ENCODE peak calls at places on chromosomes 4 and X, in four cellular contexts. One of them, this sample, is unnamed.

GRCh38 chr4:67546971-67547370 is 1.7 kb upstream of the CENPC start:
- DNase-seq in AG09319: no peak
- DNase-seq in hippocampal formation: no peak
- DNase-seq in mucosa of descending colon: no peak
- DNase-seq in this sample: no peak

GRCh38 chrX:117969337-117969736 is 147.3 kb downstream of the KLHL13 start:
- DNase-seq in AG09319: no peak
- DNase-seq in hippocampal formation: no peak
- DNase-seq in mucosa of descending colon: peak; percentile 27
- DNase-seq in this sample: no peak

GRCh38 chr4:153750197-153750817 is 9.5 kb downstream of the RNF175 start:
- DNase-seq in hippocampal formation: peak; percentile 58
- DNase-seq in mucosa of descending colon: peak; percentile 45
- DNase-seq in AG09319: peak; percentile 41
- DNase-seq in this sample: no peak

GRCh38 chr4:92299152-92299551 is 4.6 kb upstream of the GRID2 start:
- DNase-seq in mucosa of descending colon: no peak
- DNase-seq in AG09319: no peak
- DNase-seq in hippocampal formation: no peak
- DNase-seq in this sample: no peak

GRCh38 chr4:147362868-147363440 is 117.9 kb upstream of the EDNRA start:
- DNase-seq in hippocampal formation: no peak
- DNase-seq in AG09319: no peak
- DNase-seq in mucosa of descending colon: peak; percentile 65
- DNase-seq in this sample: no peak

GRCh38 chr4:48962636-48963035 is 23.4 kb upstream of the CWH43 start:
- DNase-seq in hippocampal formation: no peak
- DNase-seq in AG09319: no peak
- DNase-seq in mucosa of descending colon: no peak
- DNase-seq in this sample: no peak

GRCh38 chrX:24204331-24204730 is 54.8 kb downstream of the ZFX start:
- DNase-seq in hippocampal formation: no peak
- DNase-seq in mucosa of descending colon: no peak
- DNase-seq in AG09319: no peak
- DNase-seq in this sample: no peak

GRCh38 chr4:78517050-78517652 is 34.4 kb upstream of the ANXA3 start:
- DNase-seq in mucosa of descending colon: peak; percentile 16
- DNase-seq in AG09319: no peak
- DNase-seq in hippocampal formation: no peak
- DNase-seq in this sample: no peak

GRCh38 chrX:7904557-7904956 is 22.7 kb downstream of the PNPLA4 start:
- DNase-seq in AG09319: no peak
- DNase-seq in mucosa of descending colon: no peak
- DNase-seq in hippocampal formation: no peak
- DNase-seq in this sample: no peak

GRCh38 chrX:154800508-154801207 is 4.6 kb downstream of the MPP1 start:
- DNase-seq in AG09319: no peak
- DNase-seq in hippocampal formation: no peak
- DNase-seq in mucosa of descending colon: no peak
- DNase-seq in this sample: no peak

GRCh38 chr4:55036405-55036804 is 89.0 kb downstream of the KDR start:
- DNase-seq in hippocampal formation: no peak
- DNase-seq in mucosa of descending colon: no peak
- DNase-seq in AG09319: no peak
- DNase-seq in this sample: no peak

GRCh38 chrX:115898382-115899001 is 272.1 kb upstream of the AGTR2 start:
- DNase-seq in mucosa of descending colon: peak; percentile 55
- DNase-seq in hippocampal formation: peak; percentile 39
- DNase-seq in AG09319: no peak
- DNase-seq in this sample: peak; percentile 49

GRCh38 chr4:8050555-8051206 is 107.9 kb downstream of the ABLIM2 start:
- DNase-seq in mucosa of descending colon: peak; percentile 65
- DNase-seq in AG09319: no peak
- DNase-seq in hippocampal formation: peak; percentile 68
- DNase-seq in this sample: peak; percentile 57

GRCh38 chrX:14591976-14592375 is 62.6 kb downstream of the GLRA2 start:
- DNase-seq in mucosa of descending colon: no peak
- DNase-seq in hippocampal formation: no peak
- DNase-seq in AG09319: no peak
- DNase-seq in this sample: no peak

GRCh38 chr4:85149656-85150055 is 183.2 kb upstream of the WDFY3 start:
- DNase-seq in mucosa of descending colon: no peak
- DNase-seq in AG09319: no peak
- DNase-seq in hippocampal formation: no peak
- DNase-seq in this sample: no peak

GRCh38 chr4:37573566-37573965 is 112.6 kb downstream of the RELL1 start:
- DNase-seq in mucosa of descending colon: no peak
- DNase-seq in hippocampal formation: no peak
- DNase-seq in AG09319: no peak
- DNase-seq in this sample: no peak

GRCh38 chrX:45756562-45756961 is 555.9 kb upstream of the DIPK2B start:
- DNase-seq in hippocampal formation: no peak
- DNase-seq in mucosa of descending colon: no peak
- DNase-seq in AG09319: no peak
- DNase-seq in this sample: no peak

GRCh38 chr4:143207555-143207954 is 22.8 kb downstream of the USP38 start:
- DNase-seq in mucosa of descending colon: no peak
- DNase-seq in hippocampal formation: no peak
- DNase-seq in AG09319: no peak
- DNase-seq in this sample: no peak

GRCh38 chr4:153151535-153152452 is 52.4 kb upstream of the TRIM2 start:
- DNase-seq in mucosa of descending colon: peak; percentile 93
- DNase-seq in hippocampal formation: peak; percentile 58
- DNase-seq in AG09319: no peak
- DNase-seq in this sample: peak; percentile 31

GRCh38 chr4:22235798-22236197 is 280.1 kb downstream of the ADGRA3 start:
- DNase-seq in hippocampal formation: no peak
- DNase-seq in AG09319: no peak
- DNase-seq in mucosa of descending colon: no peak
- DNase-seq in this sample: no peak

GRCh38 chrX:111652719-111653118 is 28.3 kb upstream of the ALG13 start:
- DNase-seq in hippocampal formation: no peak
- DNase-seq in mucosa of descending colon: no peak
- DNase-seq in AG09319: no peak
- DNase-seq in this sample: no peak

GRCh38 chr4:149746281-149746680 is 69.4 kb downstream of the IQCM start:
- DNase-seq in mucosa of descending colon: no peak
- DNase-seq in AG09319: no peak
- DNase-seq in hippocampal formation: no peak
- DNase-seq in this sample: no peak

GRCh38 chrX:68261060-68261672 is 172.1 kb downstream of the OPHN1 start:
- DNase-seq in mucosa of descending colon: no peak
- DNase-seq in hippocampal formation: peak; percentile 39
- DNase-seq in AG09319: no peak
- DNase-seq in this sample: no peak

GRCh38 chrX:10502961-10503360 is 117.4 kb downstream of the MID1 start:
- DNase-seq in hippocampal formation: no peak
- DNase-seq in mucosa of descending colon: no peak
- DNase-seq in AG09319: no peak
- DNase-seq in this sample: no peak

GRCh38 chr4:84479663-84480062 is 19.4 kb downstream of the NKX6-1 start:
- DNase-seq in hippocampal formation: no peak
- DNase-seq in AG09319: no peak
- DNase-seq in mucosa of descending colon: no peak
- DNase-seq in this sample: no peak

GRCh38 chr4:181939199-181939945 is 303.8 kb upstream of the TENM3 start:
- DNase-seq in mucosa of descending colon: no peak
- DNase-seq in AG09319: no peak
- DNase-seq in hippocampal formation: no peak
- DNase-seq in this sample: peak; percentile 9

GRCh38 chr4:1469043-1469442 is 62.8 kb upstream of the NKX1-1 start:
- DNase-seq in AG09319: no peak
- DNase-seq in hippocampal formation: no peak
- DNase-seq in mucosa of descending colon: no peak
- DNase-seq in this sample: no peak

GRCh38 chrX:147958316-147958715 is 22.8 kb upstream of the FMR1NB start:
- DNase-seq in AG09319: peak; percentile 10
- DNase-seq in mucosa of descending colon: no peak
- DNase-seq in hippocampal formation: no peak
- DNase-seq in this sample: no peak

GRCh38 chr4:98838977-98839618 is 89.8 kb downstream of the EIF4E start:
- DNase-seq in mucosa of descending colon: no peak
- DNase-seq in hippocampal formation: no peak
- DNase-seq in AG09319: no peak
- DNase-seq in this sample: no peak

GRCh38 chrX:5306654-5307121 is 922.0 kb downstream of the NLGN4X start:
- DNase-seq in AG09319: no peak
- DNase-seq in hippocampal formation: no peak
- DNase-seq in mucosa of descending colon: no peak
- DNase-seq in this sample: no peak

GRCh38 chrX:42535233-42535632 is 242.7 kb downstream of the PPP1R2C start:
- DNase-seq in mucosa of descending colon: no peak
- DNase-seq in AG09319: no peak
- DNase-seq in hippocampal formation: no peak
- DNase-seq in this sample: no peak

GRCh38 chr4:105399535-105400161 is 74.2 kb downstream of the PPA2 start:
- DNase-seq in hippocampal formation: no peak
- DNase-seq in mucosa of descending colon: no peak
- DNase-seq in AG09319: peak; percentile 37
- DNase-seq in this sample: no peak

GRCh38 chr4:170497105-170497504 is 407.3 kb upstream of the AADAT start:
- DNase-seq in mucosa of descending colon: no peak
- DNase-seq in AG09319: no peak
- DNase-seq in hippocampal formation: peak; percentile 0
- DNase-seq in this sample: no peak